ENCODE peak calls at places on chromosomes 4 and X, in nine cellular contexts. C, M, O, E, V, K, D, R and H are unnamed samples.

GRCh38 chrX:68878977-68879376 is 50.2 kb downstream of the EFNB1 start:
- DNase-seq in O (no peak), K (no peak), E (no peak), D (no peak), C (no peak), R (no peak), V (no peak), M (no peak), H (no peak)

GRCh38 chr4:72820107-72820506 is 249.4 kb downstream of the COX18 start:
- DNase-seq in D (no peak), R (no peak), V (no peak), K (no peak), E (no peak), M (no peak), O (no peak), C (no peak), H (no peak)

GRCh38 chrX:31280580-31280979 is 208.7 kb upstream of the FTHL17 start:
- DNase-seq in C (no peak), M (no peak), V (no peak), K (no peak), E (no peak), R (no peak), D (no peak), O (no peak), H (no peak)

GRCh38 chr4:146442801-146443200 is 78.9 kb downstream of the SLC10A7 start:
- DNase-seq in M (no peak), K (no peak), R (no peak), V (no peak), E (no peak), C (no peak), O (no peak), D (no peak), H (no peak)

GRCh38 chr4:86302242-86302641 is 57.6 kb downstream of the MAPK10 start:
- DNase-seq in D (peak), O (no peak), E (no peak), K (no peak), V (no peak), R (no peak), C (no peak), M (no peak), H (no peak)

GRCh38 chr4:169024762-169025161 is 14.7 kb upstream of the CBR4 start:
- DNase-seq in E (no peak), D (no peak), V (no peak), O (peak), M (peak), K (no peak), R (no peak), C (no peak), H (no peak)

GRCh38 chr4:90727938-90728337 is 600.7 kb downstream of the CCSER1 start:
- DNase-seq in O (no peak), D (no peak), K (no peak), R (no peak), E (no peak), M (no peak), C (no peak), V (no peak), H (no peak)

GRCh38 chrX:15151267-15152196 is 118.4 kb downstream of the ASB9 start:
- DNase-seq in M (no peak), R (no peak), D (no peak), V (peak), K (no peak), E (peak), C (no peak), O (peak), H (no peak)

GRCh38 chrX:77962068-77962902 is 7.2 kb downstream of the PGAM4 start:
- DNase-seq in K (no peak), R (no peak), D (no peak), C (no peak), M (no peak), V (no peak), O (no peak), E (no peak), H (no peak)

GRCh38 chr4:17336524-17336941 is 175.4 kb downstream of the QDPR start:
- DNase-seq in D (no peak), M (peak), O (peak), R (no peak), K (peak), V (peak), C (peak), E (peak), H (peak)

GRCh38 chr4:93103042-93103441 is 725.5 kb upstream of the ATOH1 start:
- DNase-seq in R (no peak), O (no peak), D (no peak), M (no peak), C (no peak), V (no peak), K (no peak), E (no peak), H (no peak)

GRCh38 chr4:74109116-74109791 is 10.3 kb upstream of the CXCL2 start:
- DNase-seq in E (no peak), M (no peak), V (no peak), C (no peak), K (no peak), O (no peak), D (no peak), R (no peak), H (no peak)

GRCh38 chrX:6053126-6053625 is 175.5 kb downstream of the NLGN4X start:
- DNase-seq in E (no peak), M (no peak), R (no peak), K (no peak), O (no peak), D (no peak), C (no peak), V (no peak), H (no peak)